ENCODE peak calls at places on chromosomes 12 and 14, in six cellular contexts. G is GDM1, A is NCI-H2107, K is iris pigment epithelial cell, T is heart left ventricle, J is occipital lobe. U is an unnamed sample.

GRCh38 chr14:104285483-104285790 is 147.1 kb downstream of the KIF26A start:
- DNase-seq in K (no peak), T (peak; percentile 47), A (no peak), J (no peak), G (no peak), U (no peak)

GRCh38 chr12:106288510-106289195 is 13.9 kb upstream of the TCP11L2 start:
- DNase-seq in K (peak; percentile 97), J (no peak), T (no peak), A (no peak), G (no peak), U (no peak)

GRCh38 chr12:85057370-85057963 is 21.3 kb downstream of the LRRIQ1 start:
- DNase-seq in T (no peak), G (no peak), J (no peak), A (no peak), K (peak; percentile 50), U (no peak)

GRCh38 chr12:22443379-22444316 is 100.7 kb downstream of the C2CD5 start:
- DNase-seq in A (peak; percentile 82), J (peak; percentile 41), K (peak; percentile 79), T (no peak), G (peak; percentile 35), U (no peak)

GRCh38 chr14:59920378-59920683 is 387 bp downstream of the LRRC9 start:
- DNase-seq in A (no peak), J (no peak), T (no peak), G (no peak), K (no peak), U (no peak)

GRCh38 chr12:132114667-132115066 is 29.5 kb downstream of the DDX51 start:
- DNase-seq in J (no peak), T (no peak), A (no peak), K (no peak), G (no peak), U (no peak)

GRCh38 chr12:131408036-131408365 is 302.9 kb upstream of the SFSWAP start:
- DNase-seq in T (no peak), K (no peak), J (no peak), A (no peak), G (no peak), U (no peak)

GRCh38 chr12:111277570-111277969 is 91.3 kb downstream of the PHETA1 start:
- DNase-seq in G (no peak), J (no peak), T (no peak), K (no peak), A (no peak), U (no peak)

GRCh38 chr12:115355301-115355700 is 671.3 kb upstream of the TBX3 start:
- DNase-seq in G (no peak), J (no peak), K (no peak), A (no peak), T (no peak), U (no peak)

GRCh38 chr14:96267336-96267735 is 11.3 kb downstream of the BDKRB1 start:
- DNase-seq in J (no peak), G (no peak), T (no peak), A (peak; percentile 76), K (peak; percentile 82), U (no peak)

GRCh38 chr12:93674386-93674785 is 2.8 kb upstream of the CRADD start:
- DNase-seq in K (no peak), G (no peak), A (no peak), J (no peak), T (no peak), U (no peak)

GRCh38 chr14:87745507-87746118 is 247.4 kb downstream of the GALC start:
- DNase-seq in A (no peak), J (no peak), K (peak; percentile 34), G (no peak), T (no peak), U (no peak)

GRCh38 chr12:97046901-97047300 is 139.8 kb downstream of the NEDD1 start:
- DNase-seq in A (no peak), G (no peak), J (peak; percentile 3), T (no peak), K (no peak), U (no peak)

GRCh38 chr14:90677484-90678045 is 138.7 kb downstream of the TTC7B start:
- DNase-seq in K (peak; percentile 79), T (no peak), G (no peak), A (no peak), J (no peak), U (no peak)

GRCh38 chr14:95222151-95222631 is 64.9 kb upstream of the DICER1 start:
- DNase-seq in K (peak; percentile 79), J (no peak), A (no peak), G (no peak), T (no peak), U (no peak)

GRCh38 chr12:10101042-10101579 is 2.3 kb upstream of the CLEC1A start:
- DNase-seq in T (no peak), G (no peak), A (no peak), J (no peak), K (no peak), U (no peak)

GRCh38 chr14:24067133-24068082 is 4.0 kb upstream of the CPNE6 start:
- DNase-seq in J (no peak), G (no peak), A (no peak), K (no peak), T (no peak), U (no peak)

GRCh38 chr14:83969998-83970397 is 1559.9 kb upstream of the FLRT2 start:
- DNase-seq in G (no peak), T (no peak), K (no peak), J (no peak), A (no peak), U (no peak)

GRCh38 chr14:83559721-83560120 is 1970.2 kb upstream of the FLRT2 start:
- DNase-seq in T (no peak), G (no peak), J (no peak), K (peak; percentile 94), A (no peak), U (no peak)

GRCh38 chr12:99024191-99024590 is 379.1 kb downstream of the APAF1 start:
- DNase-seq in J (no peak), G (no peak), K (no peak), A (no peak), T (no peak), U (no peak)

GRCh38 chr12:96471368-96472040 is 17.9 kb upstream of the CFAP54 start:
- DNase-seq in G (no peak), J (no peak), T (no peak), K (peak; percentile 82), A (no peak), U (no peak)

GRCh38 chr14:55097894-55098560 is 31.0 kb upstream of the LGALS3 start:
- DNase-seq in K (no peak), G (no peak), J (no peak), T (no peak), A (no peak), U (no peak)

U was measured in sciatic nerve.